ENCODE peak calls at places on chromosomes 3 and 15, in seven cellular contexts. U is NCI-H1092 treated with DMSO at 0.1 percent for 48 hours; C is AG09319; P is GM12891; K is Right ventricle myocardium superior; M is stimulated activated CD4-positive, alpha-beta T cell treated with anti-CD3 and anti-CD28 coated beads, Interleukin-2, amount 100 ng/mL, for 48 hours; V is fibroblast of the conjunctiva. T is an unnamed sample.

GRCh38 chr3:136954980-136955780 is 2.6 kb upstream of the IL20RB start:
- DNase-seq in U (no peak), C (no peak), P (no peak), K (no peak), M (no peak), V (no peak), T (no peak)

GRCh38 chr3:11423868-11424267 is 151.7 kb downstream of the ATG7 start:
- DNase-seq in U (no peak), C (no peak), P (no peak), K (no peak), M (no peak), V (no peak), T (no peak)

GRCh38 chr15:64096486-64097431 is 977 bp downstream of the SNX1 start:
- DNase-seq in U (no peak), C (no peak), P (no peak), K (no peak), M (no peak), V (no peak), T (peak)

GRCh38 chr3:125059488-125060245 is 3.9 kb upstream of the HEG1 start:
- DNase-seq in U (no peak), C (no peak), P (no peak), K (no peak), M (no peak), V (no peak), T (no peak)

GRCh38 chr15:24394303-24394702 is 281.3 kb upstream of the NPAP1 start:
- DNase-seq in U (no peak), C (no peak), P (no peak), K (no peak), M (no peak), V (no peak), T (no peak)

GRCh38 chr15:90249123-90249863 is at the start of gene TTLL13:
- DNase-seq in U (peak), C (peak), P (peak), K (peak), M (peak), V (peak), T (no peak)

GRCh38 chr15:87753539-87753938 is 503.0 kb downstream of the NTRK3 start:
- DNase-seq in U (peak), C (no peak), P (no peak), K (no peak), M (no peak), V (no peak), T (no peak)

GRCh38 chr3:62607287-62608029 is 234.1 kb upstream of the FEZF2 start:
- DNase-seq in U (peak), C (no peak), P (no peak), K (peak), M (no peak), V (no peak), T (no peak)

GRCh38 chr15:33125883-33126535 is 68.5 kb downstream of the FMN1 start:
- DNase-seq in U (no peak), C (no peak), P (no peak), K (no peak), M (no peak), V (no peak), T (peak)

GRCh38 chr15:68517285-68517711 is 61.5 kb upstream of the CORO2B start:
- DNase-seq in U (no peak), C (no peak), P (no peak), K (peak), M (no peak), V (no peak), T (no peak)

GRCh38 chr3:127454968-127455367 is 135.6 kb downstream of the TPRA1 start:
- DNase-seq in U (no peak), C (no peak), P (no peak), K (no peak), M (no peak), V (no peak), T (no peak)

GRCh38 chr15:70795311-70795665 is 31.9 kb upstream of the UACA start:
- DNase-seq in U (no peak), C (peak), P (no peak), K (no peak), M (no peak), V (peak), T (no peak)

GRCh38 chr3:52865994-52866393 is 31.2 kb upstream of the MUSTN1 start:
- DNase-seq in U (no peak), C (no peak), P (no peak), K (no peak), M (no peak), V (no peak), T (no peak)

GRCh38 chr3:129888739-129889138 is 4.8 kb downstream of the TMCC1 start:
- DNase-seq in U (no peak), C (peak), P (no peak), K (no peak), M (no peak), V (peak), T (no peak)

GRCh38 chr3:154427685-154428291 is 2.2 kb downstream of the GPR149 start:
- DNase-seq in U (peak), C (no peak), P (no peak), K (no peak), M (no peak), V (no peak), T (no peak)

GRCh38 chr15:98515186-98515585 is 133.2 kb upstream of the IGF1R start:
- DNase-seq in U (no peak), C (no peak), P (no peak), K (no peak), M (no peak), V (no peak), T (no peak)

GRCh38 chr3:10551821-10552630 is 46.6 kb upstream of the ATP2B2 start:
- DNase-seq in U (no peak), C (no peak), P (no peak), K (peak), M (peak), V (no peak), T (peak)

GRCh38 chr3:180433172-180433571 is 168.8 kb upstream of the TTC14 start:
- DNase-seq in U (no peak), C (no peak), P (no peak), K (no peak), M (no peak), V (no peak), T (no peak)

GRCh38 chr15:74954515-74954914 is 2.1 kb downstream of the RPP25 start:
- DNase-seq in U (no peak), C (no peak), P (no peak), K (peak), M (no peak), V (no peak), T (no peak)

GRCh38 chr15:62549345-62549970 is 384.4 kb upstream of the C2CD4B start:
- DNase-seq in U (peak), C (no peak), P (no peak), K (no peak), M (no peak), V (peak), T (peak)

GRCh38 chr15:28456476-28457395 is 76.0 kb downstream of the GOLGA8G start:
- DNase-seq in U (no peak), C (no peak), P (no peak), K (peak), M (no peak), V (no peak), T (no peak)

GRCh38 chr15:62606376-62607164 is 436.0 kb upstream of the TPM1 start:
- DNase-seq in U (no peak), C (peak), P (no peak), K (no peak), M (no peak), V (peak), T (no peak)

GRCh38 chr3:161914703-161915102 is 418.1 kb downstream of the OTOL1 start:
- DNase-seq in U (peak), C (peak), P (no peak), K (peak), M (no peak), V (peak), T (no peak)

GRCh38 chr3:117665311-117665710 is 955.7 kb downstream of the TUSC7 start:
- DNase-seq in U (peak), C (no peak), P (no peak), K (no peak), M (no peak), V (no peak), T (peak)

GRCh38 chr3:34305266-34305665 is 506.8 kb downstream of the PDCD6IP start:
- DNase-seq in U (no peak), C (no peak), P (no peak), K (no peak), M (no peak), V (no peak), T (no peak)